ENCODE peak calls at places on chromosomes 2 and 18, in seven cellular contexts. C is mucosa of descending colon; X is tibial nerve; L is HFFc6; J is stimulated activated CD4-positive, alpha-beta T cell treated with anti-CD3 and anti-CD28 coated beads, Interleukin-12 subunit alpha, Interleukin-12 subunit beta, amount 100 ng/mL, for 24 hours; B is astrocyte of the hippocampus; S is mucosa of gallbladder. O is an unnamed sample.

GRCh38 chr2:34102359-34102758 is 503.3 kb upstream of the FAM98A start:
- DNase-seq in L (peak; percentile 4), C (no peak), S (no peak), X (no peak), J (no peak), B (peak; percentile 50), O (no peak)

GRCh38 chr18:7577706-7578105 is 10.6 kb downstream of the PTPRM start:
- DNase-seq in S (no peak), B (peak; percentile 87), L (peak; percentile 68), C (no peak), J (no peak), X (no peak), O (no peak)

GRCh38 chr2:240436626-240437180 is 1.2 kb downstream of the GPC1 start:
- DNase-seq in L (no peak), S (no peak), J (no peak), B (peak; percentile 70), X (no peak), C (peak; percentile 28), O (no peak)

GRCh38 chr18:2303517-2304238 is 267.6 kb downstream of the METTL4 start:
- DNase-seq in X (no peak), C (no peak), J (no peak), L (peak; percentile 82), B (peak; percentile 56), S (no peak), O (no peak)

GRCh38 chr2:237669628-237670351 is 42.4 kb downstream of the LRRFIP1 start:
- DNase-seq in S (peak; percentile 72), X (no peak), B (peak; percentile 84), C (no peak), J (no peak), L (peak; percentile 99), O (no peak)

GRCh38 chr2:207903236-207903635 is 122.1 kb downstream of the PLEKHM3 start:
- DNase-seq in L (no peak), C (no peak), J (no peak), X (no peak), S (no peak), B (no peak), O (no peak)

GRCh38 chr2:238061310-238062202 is 755 bp downstream of the SCLY start:
- DNase-seq in B (peak; percentile 57), S (no peak), X (no peak), C (peak; percentile 60), J (peak; percentile 30), L (peak; percentile 22), O (peak; percentile 36)

GRCh38 chr2:96622544-96622943 is 15.6 kb downstream of the KANSL3 start:
- DNase-seq in S (no peak), C (no peak), B (no peak), X (no peak), L (no peak), J (no peak), O (no peak)

GRCh38 chr2:54557601-54558187 is 101.6 kb downstream of the SPTBN1 start:
- DNase-seq in L (no peak), B (peak; percentile 75), J (peak; percentile 61), X (no peak), C (peak; percentile 84), S (peak; percentile 69), O (peak; percentile 64)

GRCh38 chr2:182018218-182018617 is 32.6 kb downstream of the PPP1R1C start:
- DNase-seq in B (peak; percentile 46), S (no peak), X (no peak), C (no peak), J (no peak), L (no peak), O (no peak)

GRCh38 chr2:200929334-200930249 is 33.9 kb downstream of the ORC2 start:
- DNase-seq in J (no peak), L (peak; percentile 1), B (no peak), X (no peak), S (no peak), C (no peak), O (no peak)

GRCh38 chr2:164028764-164029534 is 293.1 kb upstream of the FIGN start:
- DNase-seq in C (no peak), L (peak; percentile 4), B (peak; percentile 72), S (no peak), J (no peak), X (no peak), O (no peak)

GRCh38 chr18:56973487-56973886 is 173.4 kb upstream of the BOD1L2 start:
- DNase-seq in X (no peak), B (no peak), C (no peak), J (no peak), S (no peak), L (no peak), O (no peak)

GRCh38 chr2:112885503-112885897 is 25.5 kb upstream of the IL37 start:
- DNase-seq in S (no peak), B (no peak), C (no peak), L (no peak), X (no peak), J (no peak), O (no peak)

GRCh38 chr2:196610796-196611195 is 28.7 kb upstream of the CCDC150 start:
- DNase-seq in S (no peak), X (no peak), C (no peak), J (no peak), B (peak; percentile 19), L (no peak), O (no peak)

GRCh38 chr2:108385411-108386071 is 7.8 kb downstream of the SULT1C4 start:
- DNase-seq in S (peak; percentile 67), L (no peak), J (no peak), X (no peak), B (no peak), C (no peak), O (peak; percentile 39)

O was measured in Calu3.